ENCODE peak calls at places on chromosomes 13 and 19, in four cellular contexts. One of them, this sample, is unnamed.

GRCh38 chr13:30408319-30409101 is 13.8 kb upstream of the UBE2L5 start:
- DNase-seq in fibroblast of villous mesenchyme: peak
- DNase-seq in tibial artery: peak
- DNase-seq in transverse colon: peak
- DNase-seq in this sample: peak

GRCh38 chr19:18202759-18203407 is 959 bp downstream of the RAB3A start:
- DNase-seq in transverse colon: peak
- DNase-seq in tibial artery: no peak
- DNase-seq in fibroblast of villous mesenchyme: no peak
- DNase-seq in this sample: peak

GRCh38 chr13:107882708-107883560 is 332.4 kb downstream of the LIG4 start:
- DNase-seq in fibroblast of villous mesenchyme: no peak
- DNase-seq in transverse colon: no peak
- DNase-seq in tibial artery: no peak
- DNase-seq in this sample: no peak

GRCh38 chr13:29111446-29111845 is 291.3 kb downstream of the MTUS2 start:
- DNase-seq in fibroblast of villous mesenchyme: no peak
- DNase-seq in tibial artery: no peak
- DNase-seq in transverse colon: no peak
- DNase-seq in this sample: no peak

GRCh38 chr19:54388001-54388802 is 23.5 kb upstream of the LAIR1 start:
- DNase-seq in transverse colon: peak
- DNase-seq in fibroblast of villous mesenchyme: no peak
- DNase-seq in tibial artery: peak
- DNase-seq in this sample: peak

GRCh38 chr13:75326173-75327131 is 155.5 kb downstream of the TBC1D4 start:
- DNase-seq in fibroblast of villous mesenchyme: peak
- DNase-seq in transverse colon: no peak
- DNase-seq in tibial artery: no peak
- DNase-seq in this sample: no peak

GRCh38 chr19:19627716-19628498 is at the start of gene LPAR2:
- DNase-seq in transverse colon: peak
- DNase-seq in tibial artery: no peak
- DNase-seq in fibroblast of villous mesenchyme: peak
- DNase-seq in this sample: peak

GRCh38 chr19:12095111-12095790 is 30.7 kb downstream of the ZNF844 start:
- DNase-seq in tibial artery: no peak
- DNase-seq in transverse colon: no peak
- DNase-seq in fibroblast of villous mesenchyme: peak
- DNase-seq in this sample: no peak

GRCh38 chr19:47373246-47374240 is 24.4 kb downstream of the DHX34 start:
- DNase-seq in fibroblast of villous mesenchyme: no peak
- DNase-seq in transverse colon: no peak
- DNase-seq in tibial artery: no peak
- DNase-seq in this sample: no peak

GRCh38 chr19:44549507-44549906 is 20.0 kb upstream of the CEACAM20 start:
- DNase-seq in fibroblast of villous mesenchyme: no peak
- DNase-seq in transverse colon: no peak
- DNase-seq in tibial artery: no peak
- DNase-seq in this sample: no peak

GRCh38 chr13:102227696-102228095 is 174.2 kb downstream of the FGF14 start:
- DNase-seq in transverse colon: no peak
- DNase-seq in tibial artery: no peak
- DNase-seq in fibroblast of villous mesenchyme: no peak
- DNase-seq in this sample: no peak

GRCh38 chr13:94620286-94620896 is 18.7 kb downstream of the GPR180 start:
- DNase-seq in transverse colon: no peak
- DNase-seq in tibial artery: no peak
- DNase-seq in fibroblast of villous mesenchyme: peak
- DNase-seq in this sample: peak

GRCh38 chr13:110197041-110197440 is 109.9 kb downstream of the COL4A1 start:
- DNase-seq in tibial artery: no peak
- DNase-seq in transverse colon: no peak
- DNase-seq in fibroblast of villous mesenchyme: peak
- DNase-seq in this sample: no peak

GRCh38 chr19:1181606-1182005 is 7.5 kb upstream of the SBNO2 start:
- DNase-seq in tibial artery: no peak
- DNase-seq in fibroblast of villous mesenchyme: no peak
- DNase-seq in transverse colon: peak
- DNase-seq in this sample: peak

GRCh38 chr13:46850214-46850613 is 46.6 kb downstream of the HTR2A start:
- DNase-seq in fibroblast of villous mesenchyme: no peak
- DNase-seq in tibial artery: no peak
- DNase-seq in transverse colon: no peak
- DNase-seq in this sample: no peak

GRCh38 chr13:23377603-23378002 is 55.9 kb downstream of the SACS start:
- DNase-seq in fibroblast of villous mesenchyme: no peak
- DNase-seq in transverse colon: no peak
- DNase-seq in tibial artery: no peak
- DNase-seq in this sample: no peak

GRCh38 chr19:54209058-54209747 is 8.5 kb downstream of the RPS9 start:
- DNase-seq in fibroblast of villous mesenchyme: no peak
- DNase-seq in tibial artery: no peak
- DNase-seq in transverse colon: no peak
- DNase-seq in this sample: peak

GRCh38 chr19:4061178-4061682 is 5.5 kb downstream of the ZBTB7A start:
- DNase-seq in tibial artery: peak
- DNase-seq in transverse colon: peak
- DNase-seq in fibroblast of villous mesenchyme: peak
- DNase-seq in this sample: peak

GRCh38 chr13:48028066-48028465 is 9.5 kb upstream of the NUDT15 start:
- DNase-seq in transverse colon: no peak
- DNase-seq in tibial artery: no peak
- DNase-seq in fibroblast of villous mesenchyme: no peak
- DNase-seq in this sample: no peak

GRCh38 chr13:33483471-33483870 is 197.9 kb upstream of the STARD13 start:
- DNase-seq in fibroblast of villous mesenchyme: peak
- DNase-seq in tibial artery: no peak
- DNase-seq in transverse colon: no peak
- DNase-seq in this sample: no peak

GRCh38 chr13:97328222-97328790 is 105.7 kb upstream of the RAP2A start:
- DNase-seq in fibroblast of villous mesenchyme: peak
- DNase-seq in tibial artery: no peak
- DNase-seq in transverse colon: no peak
- DNase-seq in this sample: no peak

GRCh38 chr19:18467978-18468377 is 30.0 kb upstream of the ISYNA1 start:
- DNase-seq in transverse colon: no peak
- DNase-seq in fibroblast of villous mesenchyme: no peak
- DNase-seq in tibial artery: no peak
- DNase-seq in this sample: no peak

GRCh38 chr13:73572824-73573223 is 514.0 kb downstream of the KLF5 start:
- DNase-seq in transverse colon: no peak
- DNase-seq in fibroblast of villous mesenchyme: peak
- DNase-seq in tibial artery: no peak
- DNase-seq in this sample: no peak

GRCh38 chr19:7246601-7247000 is 47.6 kb downstream of the INSR start:
- DNase-seq in transverse colon: no peak
- DNase-seq in tibial artery: no peak
- DNase-seq in fibroblast of villous mesenchyme: no peak
- DNase-seq in this sample: no peak

GRCh38 chr19:48543121-48543710 is 8.8 kb upstream of the SULT2B1 start:
- DNase-seq in fibroblast of villous mesenchyme: peak
- DNase-seq in tibial artery: no peak
- DNase-seq in transverse colon: peak
- DNase-seq in this sample: peak

GRCh38 chr13:113876341-113877148 is 12.7 kb upstream of the GAS6 start:
- DNase-seq in transverse colon: no peak
- DNase-seq in tibial artery: no peak
- DNase-seq in fibroblast of villous mesenchyme: no peak
- DNase-seq in this sample: no peak

GRCh38 chr19:4795400-4795799 is 3.9 kb downstream of the FEM1A start:
- DNase-seq in fibroblast of villous mesenchyme: no peak
- DNase-seq in tibial artery: no peak
- DNase-seq in transverse colon: no peak
- DNase-seq in this sample: no peak

GRCh38 chr13:37289212-37289935 is 183.9 kb upstream of the CSNK1A1L start:
- DNase-seq in tibial artery: no peak
- DNase-seq in fibroblast of villous mesenchyme: no peak
- DNase-seq in transverse colon: no peak
- DNase-seq in this sample: no peak

GRCh38 chr19:48896191-48896720 is 2.3 kb downstream of the TULP2 start:
- DNase-seq in tibial artery: peak
- DNase-seq in transverse colon: peak
- DNase-seq in fibroblast of villous mesenchyme: peak
- DNase-seq in this sample: peak

GRCh38 chr13:78022164-78022877 is 103.7 kb upstream of the EDNRB start:
- DNase-seq in transverse colon: peak
- DNase-seq in fibroblast of villous mesenchyme: peak
- DNase-seq in tibial artery: peak
- DNase-seq in this sample: no peak

GRCh38 chr19:12085074-12085818 is 20.7 kb downstream of the ZNF844 start:
- DNase-seq in fibroblast of villous mesenchyme: no peak
- DNase-seq in transverse colon: no peak
- DNase-seq in tibial artery: no peak
- DNase-seq in this sample: no peak

GRCh38 chr13:95784891-95785290 is 108.0 kb downstream of the DNAJC3 start:
- DNase-seq in transverse colon: no peak
- DNase-seq in fibroblast of villous mesenchyme: peak
- DNase-seq in tibial artery: no peak
- DNase-seq in this sample: no peak

GRCh38 chr13:85303630-85304029 is 495.6 kb downstream of the SLITRK6 start:
- DNase-seq in transverse colon: no peak
- DNase-seq in fibroblast of villous mesenchyme: no peak
- DNase-seq in tibial artery: no peak
- DNase-seq in this sample: no peak

GRCh38 chr13:85298387-85298924 is 500.8 kb downstream of the SLITRK6 start:
- DNase-seq in tibial artery: no peak
- DNase-seq in transverse colon: no peak
- DNase-seq in fibroblast of villous mesenchyme: no peak
- DNase-seq in this sample: no peak
- TF ChIP-seq CTCF in tibial artery: no peak
- TF ChIP-seq CTCF in transverse colon: no peak
- TF ChIP-seq CTCF in fibroblast of villous mesenchyme: no peak
- TF ChIP-seq CTCF in this sample: no peak

GRCh38 chr13:98674968-98675528 is 77.4 kb downstream of the SLC15A1 start:
- DNase-seq in tibial artery: no peak
- DNase-seq in fibroblast of villous mesenchyme: no peak
- DNase-seq in transverse colon: no peak
- DNase-seq in this sample: no peak

GRCh38 chr13:98675837-98676236 is 76.6 kb downstream of the SLC15A1 start:
- DNase-seq in transverse colon: no peak
- DNase-seq in fibroblast of villous mesenchyme: no peak
- DNase-seq in tibial artery: no peak
- DNase-seq in this sample: no peak

GRCh38 chr13:98677398-98677797 is 75.1 kb downstream of the SLC15A1 start:
- DNase-seq in tibial artery: no peak
- DNase-seq in fibroblast of villous mesenchyme: no peak
- DNase-seq in transverse colon: no peak
- DNase-seq in this sample: no peak

GRCh38 chr13:98676239-98676638 is 76.2 kb downstream of the SLC15A1 start:
- DNase-seq in transverse colon: no peak
- DNase-seq in tibial artery: no peak
- DNase-seq in fibroblast of villous mesenchyme: no peak
- DNase-seq in this sample: no peak

GRCh38 chr13:98672947-98673545 is 79.4 kb downstream of the SLC15A1 start:
- DNase-seq in fibroblast of villous mesenchyme: peak
- DNase-seq in transverse colon: peak
- DNase-seq in tibial artery: peak
- DNase-seq in this sample: peak
- H3K4me3 ChIP-seq in fibroblast of villous mesenchyme: no peak
- H3K4me3 ChIP-seq in transverse colon: no peak
- H3K4me3 ChIP-seq in tibial artery: no peak
- H3K4me3 ChIP-seq in this sample: no peak

DNA sequence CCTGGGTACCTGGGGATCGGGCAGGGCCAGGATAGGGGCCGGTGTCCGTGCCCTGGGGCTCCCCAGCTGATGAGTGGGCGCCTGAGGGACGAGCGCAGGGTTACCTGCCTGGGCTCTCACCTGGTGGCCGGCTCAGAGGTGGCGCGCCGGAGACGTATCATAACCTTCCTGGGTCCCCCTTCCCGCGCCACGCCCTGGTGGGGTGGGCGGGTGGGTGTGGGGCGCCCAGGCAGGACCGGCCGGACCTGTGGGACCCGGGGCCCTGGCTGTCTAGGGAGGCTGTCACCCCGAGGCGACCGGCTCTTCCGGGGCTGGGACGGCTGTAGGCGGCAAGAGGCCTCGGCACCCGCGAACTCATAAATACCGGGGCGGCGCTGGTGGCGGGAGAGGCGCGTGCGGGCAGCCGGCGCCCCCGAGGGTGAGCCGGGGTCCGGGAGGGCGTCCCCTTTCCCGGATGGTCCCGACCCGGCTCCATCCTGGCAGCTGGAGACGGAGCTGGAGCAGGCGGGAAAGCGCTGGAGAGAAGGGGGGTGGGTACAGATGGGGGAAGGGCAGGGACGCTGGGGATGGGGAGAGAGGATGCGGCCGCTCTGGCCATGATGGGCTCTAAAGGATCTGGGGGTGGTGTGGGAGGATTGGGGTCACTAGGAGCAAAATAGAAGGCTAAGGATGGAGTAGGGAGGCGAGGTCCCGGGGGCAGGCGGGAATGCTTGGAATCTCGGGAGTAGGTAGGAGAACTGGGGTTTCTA is at the start of gene ACP7:
- DNase-seq in fibroblast of villous mesenchyme: no peak
- DNase-seq in tibial artery: no peak
- DNase-seq in transverse colon: no peak
- DNase-seq in this sample: no peak
- TF ChIP-seq CTCF in fibroblast of villous mesenchyme: no peak
- TF ChIP-seq CTCF in tibial artery: no peak
- TF ChIP-seq CTCF in transverse colon: no peak
- TF ChIP-seq CTCF in this sample: no peak

GRCh38 chr13:111252449-111253124 is 67.9 kb upstream of the TEX29 start:
- DNase-seq in transverse colon: no peak
- DNase-seq in fibroblast of villous mesenchyme: peak
- DNase-seq in tibial artery: no peak
- DNase-seq in this sample: no peak

GRCh38 chr13:111251646-111252448 is 68.6 kb upstream of the TEX29 start:
- DNase-seq in fibroblast of villous mesenchyme: no peak
- DNase-seq in tibial artery: no peak
- DNase-seq in transverse colon: no peak
- DNase-seq in this sample: no peak

GRCh38 chr13:111256458-111256857 is 64.0 kb upstream of the TEX29 start:
- DNase-seq in tibial artery: no peak
- DNase-seq in fibroblast of villous mesenchyme: no peak
- DNase-seq in transverse colon: no peak
- DNase-seq in this sample: no peak

GRCh38 chr13:111255228-111255790 is 65.1 kb upstream of the TEX29 start:
- DNase-seq in fibroblast of villous mesenchyme: no peak
- DNase-seq in transverse colon: no peak
- DNase-seq in tibial artery: no peak
- DNase-seq in this sample: no peak

DNA sequence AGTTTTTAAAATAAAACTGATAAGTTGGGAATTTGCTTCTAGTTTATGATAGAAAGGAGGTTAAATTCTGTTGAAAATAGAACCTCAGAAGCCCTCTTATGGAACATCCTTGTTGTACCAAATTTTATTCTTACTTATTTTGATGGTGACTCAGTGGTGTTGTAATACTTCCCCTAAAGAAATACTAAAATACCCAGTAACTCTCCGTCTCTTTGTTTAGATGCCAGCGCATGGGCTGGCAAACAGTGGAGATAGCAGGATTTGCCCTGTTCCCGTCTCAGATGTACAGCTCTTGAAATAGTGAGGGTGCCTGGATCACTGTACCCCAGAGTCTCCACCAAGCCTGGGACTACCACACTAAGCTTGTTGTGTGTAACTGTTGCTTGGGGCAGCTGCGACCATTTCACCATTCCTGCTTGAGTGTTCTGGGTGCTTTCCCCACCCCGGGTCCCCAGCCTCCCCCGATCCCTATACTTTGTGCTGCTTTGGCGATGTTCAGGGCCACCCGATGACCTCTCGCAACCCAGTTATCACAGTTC is 67.0 kb upstream of the TEX29 start:
- DNase-seq in transverse colon: no peak
- DNase-seq in fibroblast of villous mesenchyme: peak
- DNase-seq in tibial artery: no peak
- DNase-seq in this sample: no peak
- H3K4me3 ChIP-seq in transverse colon: no peak
- H3K4me3 ChIP-seq in fibroblast of villous mesenchyme: no peak
- H3K4me3 ChIP-seq in tibial artery: no peak
- H3K4me3 ChIP-seq in this sample: no peak

This sample was measured in mucosa of descending colon.